ENCODE peak calls at places on chromosomes 6 and 20, in four cellular contexts. One of them, this sample, is unnamed.
A peak's percentile ranks its signal among the peaks of the same experiment; 100 is the strongest.

GRCh38 chr20:34824861-34825529 is 456 bp downstream of the NCOA6 start:
- DNase-seq in HCT116: peak; percentile 2
- DNase-seq in GM06990: peak; percentile 80
- DNase-seq in left ventricle myocardium inferior: peak; percentile 68
- DNase-seq in this sample: no peak

GRCh38 chr6:31113861-31114539 is 600 bp upstream of the PSORS1C1 start:
- DNase-seq in HCT116: no peak
- DNase-seq in GM06990: no peak
- DNase-seq in left ventricle myocardium inferior: no peak
- DNase-seq in this sample: no peak

GRCh38 chr6:45896783-45897441 is 118.7 kb downstream of the CLIC5 start:
- DNase-seq in HCT116: no peak
- DNase-seq in GM06990: no peak
- DNase-seq in left ventricle myocardium inferior: no peak
- DNase-seq in this sample: no peak

GRCh38 chr20:50120935-50121693 is 8.2 kb upstream of the UBE2V1 start:
- DNase-seq in HCT116: peak; percentile 56
- DNase-seq in GM06990: no peak
- DNase-seq in left ventricle myocardium inferior: peak; percentile 48
- DNase-seq in this sample: no peak

GRCh38 chr6:150867117-150867516 is 1.6 kb downstream of the MTHFD1L start:
- DNase-seq in HCT116: no peak
- DNase-seq in GM06990: no peak
- DNase-seq in left ventricle myocardium inferior: no peak
- DNase-seq in this sample: no peak

GRCh38 chr6:11812951-11813350 is 34.3 kb upstream of the ADTRP start:
- DNase-seq in HCT116: no peak
- DNase-seq in GM06990: no peak
- DNase-seq in left ventricle myocardium inferior: no peak
- DNase-seq in this sample: no peak

GRCh38 chr6:148892247-148892646 is 145.4 kb downstream of the UST start:
- DNase-seq in HCT116: no peak
- DNase-seq in GM06990: no peak
- DNase-seq in left ventricle myocardium inferior: no peak
- DNase-seq in this sample: no peak

GRCh38 chr20:53736757-53737403 is 143.2 kb upstream of the ZNF217 start:
- DNase-seq in HCT116: no peak
- DNase-seq in GM06990: no peak
- DNase-seq in left ventricle myocardium inferior: no peak
- DNase-seq in this sample: no peak

GRCh38 chr6:131979515-131980337 is 28.6 kb upstream of the CCN2 start:
- DNase-seq in HCT116: no peak
- DNase-seq in GM06990: no peak
- DNase-seq in left ventricle myocardium inferior: no peak
- DNase-seq in this sample: no peak

GRCh38 chr6:138087549-138087948 is 19.7 kb downstream of the PERP start:
- DNase-seq in HCT116: peak; percentile 72
- DNase-seq in GM06990: no peak
- DNase-seq in left ventricle myocardium inferior: no peak
- DNase-seq in this sample: no peak

GRCh38 chr6:38897507-38897906 is 151.1 kb upstream of the GLP1R start:
- DNase-seq in HCT116: no peak
- DNase-seq in GM06990: no peak
- DNase-seq in left ventricle myocardium inferior: no peak
- DNase-seq in this sample: no peak

GRCh38 chr20:58125726-58126125 is 102.7 kb downstream of the ANKRD60 start:
- DNase-seq in HCT116: no peak
- DNase-seq in GM06990: no peak
- DNase-seq in left ventricle myocardium inferior: no peak
- DNase-seq in this sample: no peak

GRCh38 chr6:31723245-31723979 is at the start of gene MPIG6B:
- DNase-seq in HCT116: no peak
- DNase-seq in GM06990: no peak
- DNase-seq in left ventricle myocardium inferior: no peak
- DNase-seq in this sample: no peak

GRCh38 chr6:43809417-43810305 is 39.6 kb downstream of the VEGFA start:
- DNase-seq in HCT116: no peak
- DNase-seq in GM06990: no peak
- DNase-seq in left ventricle myocardium inferior: no peak
- DNase-seq in this sample: peak; percentile 76

GRCh38 chr6:32087574-32088486 is 21.3 kb downstream of the TNXB start:
- DNase-seq in HCT116: peak; percentile 81
- DNase-seq in GM06990: peak; percentile 63
- DNase-seq in left ventricle myocardium inferior: peak; percentile 85
- DNase-seq in this sample: peak; percentile 30

GRCh38 chr6:36204068-36204753 is 7.7 kb downstream of the BRPF3 start:
- DNase-seq in HCT116: no peak
- DNase-seq in GM06990: peak; percentile 48
- DNase-seq in left ventricle myocardium inferior: no peak
- DNase-seq in this sample: no peak

GRCh38 chr6:136031982-136032381 is 180.5 kb downstream of the PDE7B start:
- DNase-seq in HCT116: peak; percentile 6
- DNase-seq in GM06990: no peak
- DNase-seq in left ventricle myocardium inferior: no peak
- DNase-seq in this sample: no peak

GRCh38 chr6:36577298-36577697 is 16.9 kb upstream of the SRSF3 start:
- DNase-seq in HCT116: peak; percentile 33
- DNase-seq in GM06990: no peak
- DNase-seq in left ventricle myocardium inferior: no peak
- DNase-seq in this sample: peak; percentile 91

GRCh38 chr6:28002181-28002580 is 45.1 kb downstream of the OR2B6 start:
- DNase-seq in HCT116: no peak
- DNase-seq in GM06990: no peak
- DNase-seq in left ventricle myocardium inferior: no peak
- DNase-seq in this sample: no peak

GRCh38 chr6:20038805-20039204 is 173.5 kb downstream of the MBOAT1 start:
- DNase-seq in HCT116: no peak
- DNase-seq in GM06990: no peak
- DNase-seq in left ventricle myocardium inferior: no peak
- DNase-seq in this sample: peak; percentile 1

GRCh38 chr6:109118337-109118736 is 23.0 kb downstream of the CEP57L1 start:
- DNase-seq in HCT116: no peak
- DNase-seq in GM06990: no peak
- DNase-seq in left ventricle myocardium inferior: no peak
- DNase-seq in this sample: no peak

GRCh38 chr20:24746351-24746685 is 202.8 kb upstream of the CST7 start:
- DNase-seq in HCT116: peak; percentile 48
- DNase-seq in GM06990: no peak
- DNase-seq in left ventricle myocardium inferior: no peak
- DNase-seq in this sample: no peak

GRCh38 chr20:13212750-13213149 is 8.3 kb upstream of the ISM1 start:
- DNase-seq in HCT116: no peak
- DNase-seq in GM06990: no peak
- DNase-seq in left ventricle myocardium inferior: no peak
- DNase-seq in this sample: no peak

GRCh38 chr6:106025655-106026054 is 60.5 kb upstream of the PRDM1 start:
- DNase-seq in HCT116: no peak
- DNase-seq in GM06990: no peak
- DNase-seq in left ventricle myocardium inferior: no peak
- DNase-seq in this sample: no peak

GRCh38 chr20:5119143-5119434 is 669 bp downstream of the PCNA start:
- DNase-seq in HCT116: no peak
- DNase-seq in GM06990: no peak
- DNase-seq in left ventricle myocardium inferior: no peak
- DNase-seq in this sample: no peak
- TF ChIP-seq CTCF in HCT116: no peak
- TF ChIP-seq CTCF in GM06990: no peak
- TF ChIP-seq CTCF in left ventricle myocardium inferior: no peak
- TF ChIP-seq CTCF in this sample: no peak

GRCh38 chr20:460180-460579 is 2.2 kb downstream of the TBC1D20 start:
- DNase-seq in HCT116: no peak
- DNase-seq in GM06990: no peak
- DNase-seq in left ventricle myocardium inferior: no peak
- DNase-seq in this sample: no peak
- H3K4me3 ChIP-seq in HCT116: no peak overlapping the region
- H3K4me3 ChIP-seq in GM06990: no peak overlapping the region
- H3K4me3 ChIP-seq in left ventricle myocardium inferior: peak overlapping the region; percentile 79
- H3K4me3 ChIP-seq in this sample: no peak overlapping the region

DNA sequence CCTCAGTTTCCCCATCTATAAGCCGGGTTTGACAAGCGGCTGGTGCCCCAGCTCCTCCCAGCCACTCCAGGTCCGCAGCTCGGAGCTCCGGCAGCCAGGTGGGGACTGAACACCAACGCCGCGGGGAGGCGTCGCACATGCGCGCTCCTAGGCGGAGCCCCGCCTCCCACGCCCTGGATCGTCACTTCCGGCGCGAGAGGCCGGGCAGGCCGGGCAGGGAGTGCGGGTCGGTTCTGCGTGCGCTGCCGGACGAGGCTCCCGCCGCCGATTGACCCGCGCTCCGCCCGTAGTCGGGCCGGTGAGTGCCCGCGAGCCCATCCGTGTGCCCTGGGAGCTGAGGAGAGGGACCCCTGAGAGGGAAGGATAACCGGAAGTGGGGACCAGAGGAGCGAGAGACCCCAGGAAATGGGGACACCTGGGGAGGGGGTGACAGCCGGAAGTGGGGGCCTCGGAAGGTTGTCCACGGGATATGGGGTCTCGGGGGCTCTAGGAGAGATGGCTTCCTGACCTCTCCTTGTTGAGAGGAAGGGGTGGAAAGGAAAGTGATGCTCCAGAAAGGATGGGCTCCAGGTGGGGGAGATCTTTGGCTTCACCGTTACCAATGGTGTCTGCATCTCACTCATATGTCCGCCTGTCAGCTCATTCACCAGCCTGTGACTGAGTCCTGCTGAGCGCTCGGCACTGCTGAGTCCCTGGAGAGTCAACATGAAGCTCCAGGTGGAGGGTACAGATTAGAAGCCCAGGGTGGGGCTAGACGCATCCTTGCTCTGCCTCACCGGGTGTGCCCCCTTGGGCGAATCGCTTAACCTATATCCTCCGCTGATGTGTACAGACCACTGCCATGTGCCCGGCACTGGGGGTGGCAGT is at the start of gene TTPAL:
- DNase-seq in HCT116: peak; percentile 73
- DNase-seq in GM06990: peak; percentile 93
- DNase-seq in left ventricle myocardium inferior: peak; percentile 88
- DNase-seq in this sample: peak; percentile 51
- TF ChIP-seq CTCF in HCT116: no peak
- TF ChIP-seq CTCF in GM06990: peak; percentile 37
- TF ChIP-seq CTCF in left ventricle myocardium inferior: peak; percentile 55
- TF ChIP-seq CTCF in this sample: peak; percentile 28

GRCh38 chr20:62571667-62572344 is 70.5 kb upstream of the SLCO4A1 start:
- DNase-seq in HCT116: peak; percentile 35
- DNase-seq in GM06990: peak; percentile 53
- DNase-seq in left ventricle myocardium inferior: no peak
- DNase-seq in this sample: no peak

GRCh38 chr20:62573856-62574611 is 68.3 kb upstream of the SLCO4A1 start:
- DNase-seq in HCT116: no peak
- DNase-seq in GM06990: no peak
- DNase-seq in left ventricle myocardium inferior: no peak
- DNase-seq in this sample: no peak

GRCh38 chr20:62570897-62571666 is 71.2 kb upstream of the SLCO4A1 start:
- DNase-seq in HCT116: no peak
- DNase-seq in GM06990: no peak
- DNase-seq in left ventricle myocardium inferior: peak; percentile 53
- DNase-seq in this sample: no peak

GRCh38 chr20:62574612-62574993 is 67.7 kb upstream of the SLCO4A1 start:
- DNase-seq in HCT116: no peak
- DNase-seq in GM06990: no peak
- DNase-seq in left ventricle myocardium inferior: no peak
- DNase-seq in this sample: no peak

GRCh38 chr20:62572980-62573379 is 69.3 kb upstream of the SLCO4A1 start:
- DNase-seq in HCT116: no peak
- DNase-seq in GM06990: no peak
- DNase-seq in left ventricle myocardium inferior: no peak
- DNase-seq in this sample: no peak
- H3K4me3 ChIP-seq in HCT116: no peak overlapping the region
- H3K4me3 ChIP-seq in GM06990: no peak overlapping the region
- H3K4me3 ChIP-seq in left ventricle myocardium inferior: no peak overlapping the region
- H3K4me3 ChIP-seq in this sample: no peak overlapping the region

GRCh38 chr6:111799576-111800467 is 73.4 kb downstream of the FYN start:
- DNase-seq in HCT116: no peak
- DNase-seq in GM06990: no peak
- DNase-seq in left ventricle myocardium inferior: no peak
- DNase-seq in this sample: no peak
- TF ChIP-seq CTCF in HCT116: peak; percentile 38
- TF ChIP-seq CTCF in GM06990: peak; percentile 22
- TF ChIP-seq CTCF in left ventricle myocardium inferior: no peak
- TF ChIP-seq CTCF in this sample: peak; percentile 27

GRCh38 chr6:154139894-154140293 is 100.9 kb downstream of the OPRM1 start:
- DNase-seq in HCT116: no peak
- DNase-seq in GM06990: no peak
- DNase-seq in left ventricle myocardium inferior: no peak
- DNase-seq in this sample: no peak

GRCh38 chr6:154138806-154139205 is 99.8 kb downstream of the OPRM1 start:
- DNase-seq in HCT116: no peak
- DNase-seq in GM06990: no peak
- DNase-seq in left ventricle myocardium inferior: no peak
- DNase-seq in this sample: no peak

GRCh38 chr6:154134471-154135147 is 95.6 kb downstream of the OPRM1 start:
- DNase-seq in HCT116: no peak
- DNase-seq in GM06990: no peak
- DNase-seq in left ventricle myocardium inferior: no peak
- DNase-seq in this sample: no peak
- H3K4me3 ChIP-seq in HCT116: no peak overlapping the region
- H3K4me3 ChIP-seq in GM06990: no peak overlapping the region
- H3K4me3 ChIP-seq in left ventricle myocardium inferior: no peak overlapping the region
- H3K4me3 ChIP-seq in this sample: no peak overlapping the region

GRCh38 chr20:56733967-56734366 is 104.9 kb downstream of the TFAP2C start:
- DNase-seq in HCT116: no peak
- DNase-seq in GM06990: no peak
- DNase-seq in left ventricle myocardium inferior: no peak
- DNase-seq in this sample: no peak

GRCh38 chr20:56736285-56736857 is 107.3 kb downstream of the TFAP2C start:
- DNase-seq in HCT116: no peak
- DNase-seq in GM06990: no peak
- DNase-seq in left ventricle myocardium inferior: no peak
- DNase-seq in this sample: no peak

GRCh38 chr20:56731496-56731895 is 102.4 kb downstream of the TFAP2C start:
- DNase-seq in HCT116: no peak
- DNase-seq in GM06990: no peak
- DNase-seq in left ventricle myocardium inferior: no peak
- DNase-seq in this sample: no peak

GRCh38 chr20:56731041-56731440 is 101.9 kb downstream of the TFAP2C start:
- DNase-seq in HCT116: no peak
- DNase-seq in GM06990: no peak
- DNase-seq in left ventricle myocardium inferior: no peak
- DNase-seq in this sample: no peak

DNA sequence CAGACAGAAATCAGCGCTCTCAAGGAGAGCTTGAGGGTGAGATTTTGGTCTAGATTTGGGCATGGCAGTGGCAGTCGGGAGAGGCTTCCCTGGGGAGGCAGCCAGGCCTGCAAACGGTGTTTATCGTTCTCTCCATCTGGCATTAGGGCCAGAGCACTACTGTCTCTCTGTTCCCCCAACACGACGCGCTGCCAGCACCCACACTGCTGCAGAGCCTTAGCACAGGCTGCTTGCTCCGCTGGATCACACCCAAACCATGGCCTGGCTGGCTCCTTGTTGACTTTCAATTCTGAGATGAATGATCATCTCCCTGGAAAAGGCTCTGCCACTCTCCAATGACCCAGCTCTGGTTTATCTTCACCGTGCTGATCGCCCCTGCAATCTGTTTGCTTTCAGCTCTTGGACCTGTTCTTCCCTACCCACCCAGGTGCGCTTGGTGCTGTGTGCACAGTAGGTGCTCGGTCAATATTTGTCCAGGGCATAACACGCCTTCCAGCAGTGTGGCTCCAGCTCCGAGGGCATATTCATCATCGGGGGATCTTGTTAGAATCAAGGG is 106.1 kb downstream of the TFAP2C start:
- DNase-seq in HCT116: no peak
- DNase-seq in GM06990: no peak
- DNase-seq in left ventricle myocardium inferior: no peak
- DNase-seq in this sample: no peak
- TF ChIP-seq CTCF in HCT116: no peak
- TF ChIP-seq CTCF in GM06990: no peak
- TF ChIP-seq CTCF in left ventricle myocardium inferior: no peak
- TF ChIP-seq CTCF in this sample: no peak